ENCODE peak calls at places on chromosomes 5 and 9, in nine cellular contexts. P is CD4-positive, alpha-beta memory T cell; R is GM23338; N is body of pancreas; V is neural progenitor cell; Y is naive thymus-derived CD4-positive, alpha-beta T cell; F is psoas muscle; K is lower lobe of right lung; B is Karpas-422. W is an unnamed sample. For H3K4me1, the result is how much of the 10 kb centered on the place peaks cover.

GRCh38 chr5:78670870-78671269 is 22.3 kb upstream of the LHFPL2 start:
- DNase-seq in P (no peak), F (no peak), K (no peak), N (no peak), Y (no peak), V (no peak), B (no peak), R (no peak), W (no peak)

GRCh38 chr5:75961814-75962213 is 121.4 kb upstream of the SV2C start:
- DNase-seq in N (no peak), F (no peak), Y (no peak), P (no peak), K (no peak), B (no peak), R (no peak), V (no peak), W (no peak)

GRCh38 chr5:41403846-41404245 is 106.6 kb downstream of the PLCXD3 start:
- DNase-seq in F (no peak), V (no peak), N (no peak), B (no peak), K (no peak), R (no peak), Y (no peak), P (no peak), W (no peak)

GRCh38 chr9:7656648-7657047 is 142.9 kb downstream of the DMAC1 start:
- DNase-seq in R (no peak), Y (no peak), P (no peak), K (no peak), B (no peak), V (no peak), F (no peak), N (peak), W (no peak)

GRCh38 chr5:93582677-93583524 is at the start of gene NR2F1:
- DNase-seq in P (no peak), K (peak), V (peak), B (peak), N (peak), F (peak), Y (no peak), R (peak), W (peak)

GRCh38 chr9:12231832-12232231 is 461.4 kb upstream of the TYRP1 start:
- DNase-seq in R (peak), N (no peak), P (no peak), V (no peak), K (no peak), F (no peak), B (no peak), Y (no peak), W (no peak)

GRCh38 chr5:6634327-6634713 is 1.1 kb downstream of the SRD5A1 start:
- DNase-seq in N (no peak), R (peak), F (no peak), P (no peak), Y (no peak), V (peak), B (peak), K (no peak), W (no peak)

GRCh38 chr9:92266486-92266885 is 27.0 kb downstream of the IARS1 start:
- DNase-seq in B (no peak), R (no peak), P (no peak), V (no peak), Y (no peak), K (no peak), N (no peak), F (no peak), W (no peak)

GRCh38 chr9:129319076-129319937 is 141.2 kb upstream of the IER5L start:
- DNase-seq in V (no peak), R (no peak), B (no peak), Y (peak), N (no peak), F (no peak), P (no peak), K (no peak), W (peak)

GRCh38 chr9:5569357-5569756 is 59.0 kb downstream of the PDCD1LG2 start:
- DNase-seq in F (no peak), N (no peak), P (no peak), B (peak), Y (no peak), V (no peak), R (no peak), K (no peak), W (no peak)

GRCh38 chr5:8606231-8606630 is 737.3 kb downstream of the MTRR start:
- DNase-seq in K (no peak), N (no peak), B (no peak), P (no peak), F (no peak), R (no peak), V (peak), Y (no peak), W (no peak)

GRCh38 chr5:122515709-122516431 is 203.8 kb downstream of the SNCAIP start:
- DNase-seq in Y (no peak), V (peak), B (peak), N (peak), K (no peak), F (no peak), R (peak), P (no peak), W (no peak)

GRCh38 chr5:148794729-148795590 is 31.5 kb upstream of the ADRB2 start:
- DNase-seq in Y (no peak), R (no peak), P (no peak), K (no peak), V (no peak), N (no peak), F (no peak), B (peak), W (no peak)

GRCh38 chr5:89698028-89698427 is 711.5 kb downstream of the CETN3 start:
- DNase-seq in Y (no peak), B (no peak), K (no peak), P (no peak), R (no peak), F (no peak), V (no peak), N (no peak), W (no peak)

GRCh38 chr5:150510460-150511263 is 2.7 kb downstream of the NDST1 start:
- DNase-seq in B (no peak), P (no peak), N (peak), V (no peak), F (no peak), Y (no peak), R (peak), K (peak), W (no peak)

GRCh38 chr9:35508069-35508468 is 18.2 kb downstream of the RUSC2 start:
- DNase-seq in R (no peak), B (no peak), N (no peak), V (no peak), Y (no peak), P (no peak), K (no peak), F (no peak), W (no peak)

GRCh38 chr5:179321206-179321987 is 23.9 kb downstream of the ADAMTS2 start:
- DNase-seq in K (peak), R (no peak), N (no peak), F (peak), P (no peak), Y (no peak), V (no peak), B (no peak), W (no peak)

GRCh38 chr9:108300296-108301287 is 555.2 kb downstream of the ACTL7B start:
- DNase-seq in B (no peak), F (no peak), V (no peak), P (no peak), Y (no peak), R (no peak), N (no peak), K (no peak), W (no peak)

GRCh38 chr5:173761182-173761521 is 127.0 kb upstream of the CPEB4 start:
- DNase-seq in Y (no peak), N (no peak), V (no peak), K (no peak), F (no peak), R (no peak), B (no peak), P (no peak), W (no peak)

GRCh38 chr5:172646716-172647285 is 5.7 kb downstream of the NEURL1B start:
- DNase-seq in F (no peak), N (no peak), K (no peak), P (no peak), B (no peak), R (peak), V (peak), Y (no peak), W (no peak)

GRCh38 chr5:177545487-177546261 is 8.7 kb downstream of the FAM193B start:
- DNase-seq in F (peak), R (no peak), B (no peak), P (no peak), Y (no peak), K (peak), V (no peak), N (peak), W (peak)

GRCh38 chr9:93387791-93388190 is 63.7 kb upstream of the FAM120A start:
- DNase-seq in Y (no peak), V (no peak), F (no peak), K (peak), N (no peak), P (no peak), B (no peak), R (no peak), W (no peak)

GRCh38 chr5:658103-658502 is 35.0 kb downstream of the TPPP start:
- DNase-seq in R (no peak), F (no peak), Y (no peak), V (no peak), B (no peak), N (no peak), P (no peak), K (peak), W (no peak)

GRCh38 chr9:70412678-70413426 is 1.6 kb downstream of the KLF9 start:
- DNase-seq in V (peak), B (no peak), F (peak), P (peak), N (peak), Y (no peak), R (peak), K (peak), W (peak)

GRCh38 chr5:140633081-140633471 is at the start of gene CD14:
- DNase-seq in K (peak), B (no peak), F (peak), P (peak), R (peak), V (no peak), N (peak), Y (no peak), W (peak)

GRCh38 chr5:108521011-108521700 is 139.3 kb upstream of the FBXL17 start:
- DNase-seq in K (no peak), V (no peak), F (no peak), R (peak), Y (no peak), N (no peak), P (no peak), B (no peak), W (no peak)

GRCh38 chr9:108874058-108874788 is 12.2 kb downstream of the ACTL7A start:
- DNase-seq in N (no peak), V (no peak), P (no peak), K (no peak), Y (no peak), B (no peak), R (no peak), F (no peak), W (no peak)

GRCh38 chr5:98314262-98314661 is 459.2 kb upstream of the RGMB start:
- DNase-seq in V (no peak), R (no peak), F (no peak), N (no peak), P (no peak), K (no peak), Y (no peak), B (no peak), W (no peak)

GRCh38 chr5:139482050-139482889 is at the start of gene STING1:
- DNase-seq in V (no peak), P (peak), F (peak), N (peak), K (peak), R (no peak), B (no peak), Y (peak), W (peak)

GRCh38 chr9:80873861-80874260 is 815.5 kb downstream of the TLE1 start:
- DNase-seq in F (no peak), N (no peak), V (no peak), P (no peak), R (no peak), K (no peak), B (no peak), Y (no peak), W (no peak)

GRCh38 chr5:89211836-89212235 is 328.9 kb upstream of the MEF2C start:
- DNase-seq in N (no peak), B (no peak), F (no peak), K (no peak), Y (no peak), P (no peak), V (no peak), R (no peak), W (no peak)

GRCh38 chr9:23826120-23826629 is at the start of gene ELAVL2:
- DNase-seq in R (peak), F (peak), N (peak), K (peak), V (peak), P (peak), B (no peak), Y (no peak), W (peak)

GRCh38 chr9:128405077-128405779 is 15.4 kb upstream of the CERCAM start:
- DNase-seq in K (no peak), N (no peak), Y (no peak), R (peak), F (no peak), B (no peak), P (no peak), V (no peak), W (no peak)

GRCh38 chr5:27241564-27242257 is 203.3 kb upstream of the CDH9 start:
- DNase-seq in P (no peak), K (no peak), R (no peak), B (no peak), V (no peak), Y (no peak), N (no peak), F (no peak), W (no peak)

GRCh38 chr9:100229561-100229960 is 123.2 kb downstream of the TEX10 start:
- DNase-seq in Y (no peak), K (no peak), P (no peak), R (no peak), V (no peak), N (no peak), F (no peak), B (no peak), W (no peak)

GRCh38 chr5:141663506-141663905 is 12.3 kb upstream of the FCHSD1 start:
- DNase-seq in P (no peak), Y (no peak), B (no peak), N (no peak), K (no peak), F (no peak), V (no peak), R (no peak), W (no peak)

GRCh38 chr5:1724822-1725602 is 74.6 kb downstream of the MRPL36 start:
- DNase-seq in K (peak), F (no peak), Y (peak), P (no peak), V (peak), R (peak), B (no peak), N (no peak), W (peak)

GRCh38 chr5:125043781-125044391 is 297.4 kb upstream of the ZNF608 start:
- DNase-seq in F (peak), P (no peak), B (no peak), Y (no peak), R (no peak), N (peak), K (peak), V (no peak), W (no peak)

GRCh38 chr5:179296150-179296821 is 49.0 kb downstream of the ADAMTS2 start:
- DNase-seq in N (no peak), B (no peak), K (peak), Y (no peak), V (no peak), R (no peak), F (peak), P (no peak), W (no peak)

GRCh38 chr5:134503937-134504437 is 21.5 kb upstream of the JADE2 start:
- DNase-seq in R (no peak), N (no peak), B (no peak), Y (no peak), K (no peak), P (no peak), F (no peak), V (no peak), W (no peak)
- H3K4me1 ChIP-seq in R (under half), N (half or more), B (under half), Y (under half), K (under half), P (under half), F (under half), V (under half), W (under half)

GRCh38 chr9:126148523-126148870 is 178.1 kb upstream of the MVB12B start:
- DNase-seq in Y (no peak), P (no peak), B (no peak), F (no peak), R (no peak), K (no peak), N (no peak), V (no peak), W (peak)

GRCh38 chr9:126147186-126147585 is 179.4 kb upstream of the MVB12B start:
- DNase-seq in Y (no peak), P (no peak), K (no peak), R (no peak), V (no peak), N (no peak), B (no peak), F (no peak), W (no peak)

GRCh38 chr9:126148994-126149393 is 177.6 kb upstream of the MVB12B start:
- DNase-seq in B (no peak), Y (peak), F (no peak), V (no peak), K (no peak), R (no peak), N (no peak), P (no peak), W (peak)

GRCh38 chr9:126146254-126147145 is 180.1 kb upstream of the MVB12B start:
- DNase-seq in V (peak), B (peak), N (no peak), P (no peak), Y (no peak), F (no peak), K (no peak), R (peak), W (peak)

DNA sequence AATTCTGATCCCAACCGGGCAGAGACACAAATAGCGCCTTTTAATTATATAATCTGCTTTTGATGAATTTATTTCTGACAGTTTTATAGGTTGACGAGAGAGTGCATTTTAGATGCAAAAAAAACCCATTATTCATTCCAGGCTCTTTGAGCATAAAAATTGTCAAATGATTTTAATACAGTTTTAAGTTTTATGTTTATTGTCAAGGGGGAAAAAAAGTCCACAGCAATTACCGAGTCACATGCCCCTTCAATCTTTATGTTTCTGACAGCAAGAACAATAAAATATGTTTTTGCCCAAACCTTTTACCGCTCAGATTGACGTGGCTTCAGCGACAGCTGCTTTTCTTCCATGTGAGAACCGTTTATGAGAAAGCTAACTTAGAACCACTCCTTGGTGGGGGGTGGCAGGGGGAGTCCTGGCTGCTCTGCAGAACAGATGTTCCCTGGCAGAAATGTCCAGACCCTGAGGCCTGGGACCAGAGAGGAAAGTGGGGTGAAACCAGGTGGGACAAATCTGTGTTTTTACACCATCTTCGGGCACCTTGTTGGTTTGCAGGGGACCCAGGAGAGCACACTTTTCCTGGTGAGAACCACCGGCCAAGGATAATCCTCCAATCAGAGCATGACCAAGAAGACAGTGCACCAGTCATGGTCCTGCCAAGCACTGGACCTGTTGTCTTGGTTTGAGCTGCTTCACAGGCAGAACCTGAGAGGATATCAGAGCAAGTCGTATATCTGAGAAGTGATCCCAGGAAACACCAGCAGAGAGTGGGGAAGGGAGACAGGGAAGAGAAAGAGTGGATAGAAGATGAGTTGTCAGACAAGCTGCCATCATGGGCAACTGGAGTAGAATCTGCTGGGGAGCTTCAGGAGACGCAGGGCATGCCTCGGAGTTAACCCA is 178.8 kb upstream of the MVB12B start:
- DNase-seq in R (no peak), F (no peak), K (no peak), Y (no peak), B (no peak), N (no peak), V (no peak), P (no peak), W (peak)
- H3K4me1 ChIP-seq in R (under half), F (under half), K (under half), Y (under half), B (under half), N (under half), V (under half), P (under half), W (under half)

GRCh38 chr5:119357309-119357708 is 1.5 kb downstream of the TNFAIP8 start:
- DNase-seq in P (no peak), B (peak), N (no peak), K (no peak), R (no peak), Y (no peak), V (no peak), F (no peak), W (no peak)
- H3K4me1 ChIP-seq in P (half or more), B (half or more), N (under half), K (under half), R (half or more), Y (half or more), V (under half), F (under half), W (under half)

GRCh38 chr5:154278908-154279307 is 88.4 kb downstream of the GALNT10 start:
- DNase-seq in K (no peak), B (no peak), P (no peak), R (no peak), N (no peak), Y (no peak), V (no peak), F (no peak), W (no peak)
- H3K4me1 ChIP-seq in K (under half), B (under half), P (under half), R (under half), N (under half), Y (under half), V (under half), F (under half), W (under half)

GRCh38 chr9:98304381-98304780 is 48.9 kb upstream of the TBC1D2 start:
- DNase-seq in B (no peak), N (no peak), F (no peak), Y (no peak), K (no peak), R (no peak), P (no peak), V (no peak), W (no peak)
- H3K4me1 ChIP-seq in B (under half), N (under half), F (under half), Y (under half), K (under half), R (under half), P (under half), V (under half), W (under half)

W was measured in right atrium auricular region.